ENCODE peak calls at places on chromosomes 12 and 14, in four cellular contexts. O is tibial artery, K is HCT116, E is colonic mucosa. R is an unnamed sample.

GRCh38 chr14:76776306-76777251 is 15.3 kb downstream of the VASH1 start:
- DNase-seq in O (peak), K (no peak), E (no peak), R (no peak)

GRCh38 chr12:128823216-128823915 is 392 bp downstream of the SLC15A4 start:
- DNase-seq in K (no peak), E (peak), O (no peak), R (peak)

GRCh38 chr14:96119947-96120346 is 80.8 kb downstream of the C14orf132 start:
- DNase-seq in E (no peak), O (no peak), K (no peak), R (no peak)

GRCh38 chr14:59530349-59530748 is 46.0 kb downstream of the JKAMP start:
- DNase-seq in K (no peak), E (no peak), O (no peak), R (no peak)

GRCh38 chr12:1234073-1234472 is 243.1 kb downstream of the ERC1 start:
- DNase-seq in O (no peak), K (no peak), E (no peak), R (no peak)

GRCh38 chr12:54036620-54037359 is 3.9 kb downstream of the HOXC5 start:
- DNase-seq in O (peak), E (no peak), K (no peak), R (no peak)

GRCh38 chr14:52325632-52326031 is 11.5 kb downstream of the PTGER2 start:
- DNase-seq in K (no peak), O (no peak), E (no peak), R (no peak)

GRCh38 chr12:25835385-25835784 is 123.1 kb upstream of the RASSF8 start:
- DNase-seq in E (no peak), K (no peak), O (no peak), R (no peak)

GRCh38 chr12:1691123-1692007 is 495 bp downstream of the ADIPOR2 start:
- DNase-seq in E (peak), O (peak), K (no peak), R (peak)

GRCh38 chr14:104689620-104690265 is 325 bp downstream of the INF2 start:
- DNase-seq in O (no peak), E (peak), K (no peak), R (no peak)

GRCh38 chr12:94706250-94706661 is 55.9 kb upstream of the TMCC3 start:
- DNase-seq in K (no peak), O (no peak), E (no peak), R (no peak)

GRCh38 chr14:31926652-31927347 is 150.3 kb upstream of the ARHGAP5 start:
- DNase-seq in E (no peak), K (no peak), O (no peak), R (no peak)

GRCh38 chr14:104799657-104800599 is 973 bp upstream of the ZBTB42 start:
- DNase-seq in E (peak), K (no peak), O (peak), R (peak)

GRCh38 chr14:95667251-95667693 is 19.0 kb upstream of the TCL1B start:
- DNase-seq in O (no peak), E (no peak), K (no peak), R (no peak)

GRCh38 chr14:67426983-67427601 is 15.1 kb upstream of the PLEK2 start:
- DNase-seq in E (peak), K (peak), O (peak), R (peak)

GRCh38 chr12:93638095-93638494 is 39.1 kb upstream of the CRADD start:
- DNase-seq in K (no peak), E (no peak), O (no peak), R (no peak)

GRCh38 chr12:19244312-19244711 is 114.8 kb downstream of the PLEKHA5 start:
- DNase-seq in E (no peak), K (no peak), O (no peak), R (no peak)

GRCh38 chr14:103551338-103551762 is 11.1 kb downstream of the BAG5 start:
- DNase-seq in K (no peak), O (peak), E (no peak), R (no peak)

GRCh38 chr14:101761032-101761880 is at the start of gene PPP2R5C:
- DNase-seq in K (peak), O (peak), E (peak), R (peak)

GRCh38 chr12:25723286-25723685 is 170.2 kb upstream of the LMNTD1 start:
- DNase-seq in O (no peak), E (no peak), K (no peak), R (no peak)

GRCh38 chr14:56176530-56176929 is 58.3 kb downstream of the PELI2 start:
- DNase-seq in E (no peak), K (no peak), O (no peak), R (no peak)

GRCh38 chr14:58607571-58608317 is 30.0 kb upstream of the DACT1 start:
- DNase-seq in E (no peak), K (no peak), O (no peak), R (no peak)

GRCh38 chr14:32469388-32470160 is 140.5 kb downstream of the AKAP6 start:
- DNase-seq in O (no peak), K (peak), E (no peak), R (no peak)

GRCh38 chr12:81378601-81379000 is 300.7 kb downstream of the ACSS3 start:
- DNase-seq in O (no peak), K (no peak), E (no peak), R (no peak)

GRCh38 chr14:66476964-66477363 is 9.2 kb upstream of the CCDC196 start:
- DNase-seq in K (no peak), E (no peak), O (no peak), R (no peak)

GRCh38 chr12:132600048-132601032 is 10.0 kb downstream of the LRCOL1 start:
- DNase-seq in O (peak), K (peak), E (peak), R (peak)

GRCh38 chr14:74658535-74659130 is 46.6 kb upstream of the LTBP2 start:
- DNase-seq in K (no peak), E (no peak), O (no peak), R (no peak)

GRCh38 chr14:84750763-84751554 is 779.0 kb upstream of the FLRT2 start:
- DNase-seq in E (no peak), O (no peak), K (no peak), R (no peak)

GRCh38 chr14:74518221-74518620 is 24.7 kb downstream of the ISCA2 start:
- DNase-seq in E (no peak), K (no peak), O (peak), R (no peak)

GRCh38 chr12:53097564-53098353 is at the start of gene IGFBP6:
- DNase-seq in E (peak), O (peak), K (no peak), R (no peak)

GRCh38 chr12:13028825-13029570 is 15.2 kb upstream of the FAM234B start:
- DNase-seq in E (no peak), K (no peak), O (no peak), R (no peak)

GRCh38 chr12:100545092-100545491 is 28.4 kb upstream of the GAS2L3 start:
- DNase-seq in O (no peak), K (no peak), E (no peak), R (no peak)

GRCh38 chr12:46219892-46220655 is 48.8 kb downstream of the SLC38A1 start:
- DNase-seq in K (peak), E (no peak), O (no peak), R (no peak)

GRCh38 chr12:46223047-46223446 is 45.8 kb downstream of the SLC38A1 start:
- DNase-seq in O (no peak), E (no peak), K (no peak), R (no peak)

GRCh38 chr12:46219147-46219891 is 49.5 kb downstream of the SLC38A1 start:
- DNase-seq in K (no peak), O (no peak), E (no peak), R (no peak)

GRCh38 chr12:46222642-46223041 is 46.2 kb downstream of the SLC38A1 start:
- DNase-seq in K (no peak), O (no peak), E (no peak), R (no peak)

GRCh38 chr12:46221255-46222128 is 47.4 kb downstream of the SLC38A1 start:
- DNase-seq in K (no peak), E (no peak), O (no peak), R (no peak)
- H3K27ac ChIP-seq in K (no peak), E (no peak), O (peak), R (no peak)

DNA sequence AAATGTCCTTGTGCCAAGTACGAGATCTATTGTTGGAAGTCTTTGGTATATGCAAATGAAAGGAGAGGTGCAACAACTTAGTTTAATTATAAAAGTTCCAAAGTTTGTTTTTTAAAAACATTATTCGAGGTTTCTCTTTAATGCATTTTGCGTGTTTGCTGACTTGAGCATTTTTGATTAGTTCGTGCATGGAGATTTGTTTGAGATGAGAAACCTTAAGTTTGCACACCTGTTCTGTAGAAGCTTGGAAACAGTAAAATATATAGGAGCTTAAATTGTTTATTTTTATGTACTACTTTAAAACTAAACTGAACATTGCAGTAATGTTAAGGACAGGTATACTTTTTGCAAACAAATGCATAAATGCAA is 2.3 kb downstream of the HSPA2 start:
- DNase-seq in E (no peak), O (no peak), K (no peak), R (no peak)
- H3K4me3 ChIP-seq in E (peak), O (peak), K (no peak), R (no peak)

GRCh38 chr14:79540394-79540793 is 670.9 kb downstream of the DIO2 start:
- DNase-seq in O (no peak), K (no peak), E (no peak), R (no peak)

GRCh38 chr14:79542121-79542520 is 669.2 kb downstream of the DIO2 start:
- DNase-seq in O (no peak), K (no peak), E (no peak), R (no peak)

GRCh38 chr14:79544671-79545070 is 666.6 kb downstream of the DIO2 start:
- DNase-seq in E (no peak), O (no peak), K (no peak), R (no peak)

GRCh38 chr14:79543348-79543747 is 668.0 kb downstream of the DIO2 start:
- DNase-seq in K (no peak), E (no peak), O (no peak), R (no peak)

GRCh38 chr14:79543966-79544365 is 667.3 kb downstream of the DIO2 start:
- DNase-seq in K (no peak), O (no peak), E (no peak), R (no peak)
- TF ChIP-seq CTCF in K (no peak), O (no peak), E (no peak), R (no peak)

GRCh38 chr12:28097221-28097620 is 93.0 kb upstream of the CCDC91 start:
- DNase-seq in E (no peak), O (no peak), K (no peak), R (no peak)

GRCh38 chr12:28096649-28097048 is 93.6 kb upstream of the CCDC91 start:
- DNase-seq in O (no peak), E (no peak), K (no peak), R (no peak)

GRCh38 chr12:28104338-28104737 is 85.9 kb upstream of the CCDC91 start:
- DNase-seq in K (no peak), O (no peak), E (no peak), R (no peak)

GRCh38 chr12:28099862-28100261 is 90.4 kb upstream of the CCDC91 start:
- DNase-seq in E (no peak), O (no peak), K (no peak), R (no peak)

DNA sequence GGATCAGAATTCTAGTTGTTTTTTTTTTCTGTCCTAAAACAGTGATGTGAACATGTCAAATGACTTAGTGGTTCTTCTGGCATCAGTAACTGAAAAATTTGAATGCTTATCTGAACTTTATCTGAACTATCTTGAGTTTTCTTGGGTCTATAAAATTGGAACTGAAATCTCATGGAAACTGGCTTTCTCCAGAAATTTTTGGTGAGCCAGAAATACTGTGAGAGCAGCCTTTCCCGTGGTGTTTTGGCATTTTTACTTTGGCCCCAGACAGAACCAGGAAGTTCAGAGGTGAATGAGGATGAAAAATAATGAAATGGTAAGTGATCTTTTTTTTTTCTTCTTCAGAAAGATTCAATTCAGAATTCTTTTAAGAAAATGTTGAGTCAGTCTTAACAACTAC is 89.5 kb upstream of the CCDC91 start:
- DNase-seq in E (no peak), O (no peak), K (no peak), R (no peak)
- H3K27ac ChIP-seq in E (no peak), O (no peak), K (no peak), R (no peak)

DNA sequence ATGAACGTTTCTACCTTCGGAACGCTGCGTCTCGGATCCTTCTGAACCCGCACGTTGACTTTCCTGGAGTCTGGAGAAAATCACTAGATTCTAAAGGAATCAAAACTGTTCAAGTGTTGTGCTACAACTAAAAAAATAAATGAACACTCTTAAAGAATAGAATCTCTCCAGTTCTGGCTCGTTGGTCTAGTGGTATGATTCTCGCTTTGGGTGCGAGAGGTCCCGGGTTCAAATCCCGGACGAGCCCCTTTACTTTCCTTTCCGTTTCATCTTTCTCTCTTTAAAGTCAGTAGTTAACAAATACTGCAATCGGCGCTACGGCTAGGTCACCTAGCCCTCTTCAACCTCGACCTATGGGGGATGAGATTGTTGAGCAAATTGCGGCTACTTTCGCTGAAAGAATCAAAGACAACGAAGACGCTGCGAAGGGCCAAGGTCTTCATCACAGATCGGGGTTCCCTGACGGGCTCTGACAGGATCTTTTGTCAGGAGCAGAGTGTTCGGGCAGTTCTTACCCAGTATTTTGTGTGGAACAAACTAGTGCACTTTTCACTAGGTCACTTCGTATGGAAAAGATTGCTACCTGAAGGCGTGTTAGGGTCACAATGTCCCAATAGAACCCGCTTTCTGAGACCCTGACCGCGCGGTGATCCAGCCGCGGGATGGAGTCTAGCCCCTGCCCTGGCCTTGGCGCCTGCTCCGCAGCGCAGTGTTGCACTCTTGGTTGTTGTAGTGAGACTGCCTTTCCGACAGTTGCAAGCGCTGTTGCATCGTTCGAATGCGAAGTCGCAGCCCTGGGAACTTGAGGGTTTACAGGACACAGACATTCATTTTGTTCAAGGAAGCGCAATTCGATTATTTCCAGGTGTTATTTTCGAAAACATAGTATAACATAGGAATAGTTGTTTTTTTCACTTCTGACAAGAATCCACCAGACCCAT is 8.4 kb downstream of the OR6S1 start:
- DNase-seq in O (no peak), E (peak), K (no peak), R (peak)
- H3K4me3 ChIP-seq in O (peak), E (peak), K (peak), R (no peak)

DNA sequence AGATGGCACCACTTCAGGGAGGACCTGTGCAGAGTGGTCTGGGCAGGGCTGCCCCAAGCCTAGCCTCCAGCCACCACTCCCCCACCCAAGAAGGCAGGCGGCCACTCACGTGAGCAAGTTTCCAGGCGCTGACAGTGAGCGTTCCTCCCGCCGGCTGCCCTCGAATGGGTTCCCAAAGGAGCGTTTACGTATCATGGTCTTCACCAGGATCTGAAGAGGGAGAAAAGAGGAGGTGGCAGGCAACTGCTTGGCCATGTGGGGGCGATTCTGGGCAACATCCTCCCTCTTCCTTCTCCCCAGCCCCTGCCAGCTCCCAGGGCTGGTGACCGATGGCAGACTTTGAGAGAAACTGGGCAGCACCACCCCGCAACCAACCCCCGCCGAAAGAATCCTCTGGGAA is 35.1 kb downstream of the P2RX4 start:
- DNase-seq in K (no peak), O (no peak), E (no peak), R (no peak)
- TF ChIP-seq CTCF in K (no peak), O (no peak), E (no peak), R (no peak)

GRCh38 chr14:26204954-26205479 is 392.8 kb downstream of the NOVA1 start:
- DNase-seq in E (peak), O (peak), K (no peak), R (no peak)
- H3K27ac ChIP-seq in E (no peak), O (no peak), K (no peak), R (no peak)

GRCh38 chr12:131230340-131231099 is 276.8 kb downstream of the ADGRD1 start:
- DNase-seq in K (no peak), O (no peak), E (no peak), R (no peak)
- H3K4me3 ChIP-seq in K (no peak), O (no peak), E (no peak), R (no peak)

GRCh38 chr12:112537710-112538396 is 119.1 kb downstream of the PTPN11 start:
- DNase-seq in E (no peak), O (no peak), K (peak), R (peak)

GRCh38 chr12:112538740-112539139 is 120.0 kb downstream of the PTPN11 start:
- DNase-seq in O (no peak), E (no peak), K (no peak), R (no peak)

GRCh38 chr12:112536367-112536730 is 117.6 kb downstream of the PTPN11 start:
- DNase-seq in O (no peak), E (no peak), K (no peak), R (no peak)

GRCh38 chr12:112540021-112540420 is 121.3 kb downstream of the PTPN11 start:
- DNase-seq in K (no peak), O (no peak), E (no peak), R (no peak)

DNA sequence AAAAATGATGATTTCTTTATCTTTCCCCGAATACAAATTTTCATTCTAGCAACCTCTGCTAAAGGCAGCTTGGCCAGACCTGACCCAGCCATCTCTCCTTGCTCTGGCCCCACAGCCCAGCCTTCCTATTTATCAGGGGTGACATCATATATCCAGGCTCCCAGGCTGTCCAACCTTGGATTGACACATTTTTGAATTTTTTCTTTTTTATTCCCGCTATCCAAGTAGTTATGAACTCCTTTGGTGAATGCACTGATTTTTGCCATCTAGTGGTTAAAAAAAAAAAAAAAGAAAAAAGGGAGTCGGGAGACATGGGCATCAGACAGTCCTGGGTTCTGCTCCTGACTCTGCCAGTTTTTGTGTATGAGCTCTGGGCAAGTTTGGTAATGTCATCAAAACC is 120.5 kb downstream of the PTPN11 start:
- DNase-seq in O (no peak), E (no peak), K (no peak), R (no peak)
- TF ChIP-seq CTCF in O (no peak), E (no peak), K (peak), R (no peak)

R was measured in lung.